ENCODE peak calls at places on chromosomes 11 and 22, in six cellular contexts. R is K562, W is SK-N-SH, D is H1, N is HepG2, G is GM12878. V is an unnamed sample.

GRCh38 chr11:6332066-6332465 is 11.8 kb upstream of the CAVIN3 start:
- DNase-seq in D (no peak), N (no peak), G (no peak), W (no peak), R (no peak), V (no peak)

GRCh38 chr11:129115652-129116585 is 76.2 kb downstream of the ARHGAP32 start:
- DNase-seq in D (no peak), G (no peak), W (no peak), N (peak; percentile 88), R (no peak), V (no peak)

GRCh38 chr11:10641314-10642206 is 52.0 kb downstream of the IRAG1 start:
- DNase-seq in R (no peak), D (no peak), G (peak; percentile 62), N (no peak), W (no peak), V (peak; percentile 76)

GRCh38 chr11:116931206-116931953 is 94.0 kb upstream of the APOA1 start:
- DNase-seq in G (no peak), W (no peak), D (no peak), N (no peak), R (no peak), V (no peak)

GRCh38 chr11:91922846-91923245 is 301.8 kb upstream of the FAT3 start:
- DNase-seq in W (peak; percentile 61), D (no peak), R (no peak), G (no peak), N (no peak), V (no peak)

GRCh38 chr11:108929241-108929640 is 264.4 kb downstream of the DDX10 start:
- DNase-seq in R (no peak), W (no peak), D (no peak), N (peak; percentile 19), G (no peak), V (no peak)

GRCh38 chr11:68649851-68650555 is 34.3 kb upstream of the GAL start:
- DNase-seq in N (no peak), R (no peak), D (no peak), G (no peak), W (no peak), V (no peak)

GRCh38 chr11:126138636-126139540 is 72.6 kb downstream of the RPUSD4 start:
- DNase-seq in R (no peak), W (no peak), N (no peak), D (no peak), G (no peak), V (no peak)

GRCh38 chr11:85088286-85088685 is 538.9 kb downstream of the DLG2 start:
- DNase-seq in G (no peak), W (no peak), D (no peak), R (no peak), N (no peak), V (no peak)

GRCh38 chr11:29448246-29448877 is 568.5 kb downstream of the KCNA4 start:
- DNase-seq in R (no peak), D (no peak), N (no peak), G (no peak), W (no peak), V (no peak)

GRCh38 chr11:58999291-58999680 is 60.0 kb downstream of the GLYATL1 start:
- DNase-seq in G (no peak), R (no peak), D (no peak), N (no peak), W (no peak), V (peak; percentile 11)

GRCh38 chr22:26707581-26707980 is 50.2 kb downstream of the MIAT start:
- DNase-seq in G (no peak), R (no peak), D (no peak), N (no peak), W (no peak), V (no peak)

GRCh38 chr11:63667993-63668392 is 3.2 kb downstream of the ATL3 start:
- DNase-seq in N (no peak), D (no peak), W (no peak), G (no peak), R (no peak), V (no peak)

GRCh38 chr22:30541979-30542810 is 4.3 kb downstream of the SEC14L6 start:
- DNase-seq in R (peak; percentile 32), N (no peak), D (no peak), W (no peak), G (no peak), V (no peak)

GRCh38 chr11:64101461-64101860 is 64.5 kb downstream of the MACROD1 start:
- DNase-seq in G (no peak), R (no peak), W (no peak), D (no peak), N (no peak), V (no peak)

GRCh38 chr11:27902981-27903624 is 202.8 kb upstream of the BDNF start:
- DNase-seq in W (no peak), N (no peak), G (no peak), D (no peak), R (no peak), V (no peak)

GRCh38 chr22:35611200-35611890 is 5.8 kb downstream of the MB start:
- DNase-seq in N (no peak), D (no peak), R (no peak), W (no peak), G (no peak), V (no peak)

GRCh38 chr22:43853328-43853931 is 8.9 kb downstream of the SULT4A1 start:
- DNase-seq in W (no peak), R (no peak), G (no peak), D (no peak), N (no peak), V (no peak)
- TF ChIP-seq GABPA in W (no peak), R (no peak), G (no peak), D (no peak), N (no peak), V (no peak)

GRCh38 chr11:20355221-20356219 is 8.0 kb upstream of the HTATIP2 start:
- DNase-seq in R (peak; percentile 59), W (peak; percentile 56), N (peak; percentile 78), D (no peak), G (no peak), V (peak; percentile 31)

GRCh38 chr11:20357150-20357549 is 6.4 kb upstream of the HTATIP2 start:
- DNase-seq in R (no peak), N (no peak), D (no peak), W (no peak), G (no peak), V (no peak)

GRCh38 chr11:20353829-20354434 is 9.6 kb upstream of the HTATIP2 start:
- DNase-seq in R (peak; percentile 49), N (peak; percentile 46), W (peak; percentile 67), G (no peak), D (no peak), V (no peak)

GRCh38 chr11:20351870-20352269 is 11.6 kb upstream of the HTATIP2 start:
- DNase-seq in R (no peak), W (no peak), D (no peak), N (no peak), G (no peak), V (no peak)

DNA sequence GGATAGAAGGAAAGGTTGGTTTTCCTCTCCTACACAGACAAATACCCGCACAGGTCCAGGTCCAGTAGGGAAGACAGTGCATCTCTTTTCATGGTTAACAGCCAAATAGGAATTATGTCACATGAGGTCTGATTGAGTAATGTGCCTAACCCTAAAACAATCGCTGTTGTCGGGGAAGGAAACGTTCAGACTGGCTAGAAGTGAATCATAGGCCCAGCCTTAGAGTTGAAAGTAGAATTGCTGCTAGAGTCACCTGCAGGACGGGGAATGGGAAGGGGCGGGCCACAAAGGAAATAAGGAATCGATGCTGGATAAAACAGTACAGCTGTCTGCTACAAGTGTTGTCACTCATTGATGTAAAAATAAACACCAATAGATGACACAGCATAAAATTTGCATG is 12.4 kb upstream of the HTATIP2 start:
- DNase-seq in N (no peak), W (no peak), R (no peak), D (no peak), G (no peak), V (no peak)
- TF ChIP-seq CTCF in N (no peak), W (no peak), R (no peak), D (no peak), G (no peak), V (no peak)

GRCh38 chr11:61834278-61835004 is 6.3 kb downstream of the FADS2 start:
- DNase-seq in R (peak; percentile 93), D (no peak), W (peak; percentile 27), G (peak; percentile 87), N (no peak), V (peak; percentile 53)

GRCh38 chr11:61832207-61832606 is 4.1 kb downstream of the FADS2 start:
- DNase-seq in D (no peak), W (no peak), N (no peak), G (no peak), R (no peak), V (no peak)

GRCh38 chr11:61833478-61833877 is 5.4 kb downstream of the FADS2 start:
- DNase-seq in D (no peak), R (no peak), W (no peak), G (no peak), N (no peak), V (no peak)

GRCh38 chr11:61832758-61833157 is 4.7 kb downstream of the FADS2 start:
- DNase-seq in D (no peak), G (no peak), N (no peak), W (no peak), R (no peak), V (no peak)

DNA sequence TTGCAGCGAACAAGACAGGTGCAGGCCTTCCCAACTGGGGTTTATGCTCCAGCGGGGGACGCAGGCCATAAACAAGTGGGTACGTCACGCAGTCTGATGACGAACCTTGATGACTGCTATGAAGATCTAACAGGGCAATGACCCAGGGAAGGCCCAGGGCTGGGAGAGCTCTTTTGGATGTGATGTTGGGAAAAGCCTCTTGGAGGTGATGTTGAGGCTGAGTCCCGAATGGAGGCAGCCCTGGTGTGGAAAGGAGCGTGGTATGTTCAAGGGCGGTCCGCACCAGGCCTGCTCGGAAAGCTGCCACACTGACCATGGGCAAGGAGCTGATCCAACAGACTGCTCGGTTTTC is 5.8 kb downstream of the FADS2 start:
- DNase-seq in G (no peak), R (no peak), N (no peak), D (no peak), W (no peak), V (no peak)
- H3K4me3 ChIP-seq in G (peak overlapping the region; percentile 33), R (no peak overlapping the region), N (no peak overlapping the region), D (no peak overlapping the region), W (no peak overlapping the region), V (no peak overlapping the region)

GRCh38 chr11:60165946-60166345 is 16.9 kb downstream of the MS4A6A start:
- DNase-seq in N (no peak), D (no peak), W (no peak), G (no peak), R (no peak), V (no peak)
- TF ChIP-seq GABPA in N (no peak), D (no peak), W (no peak), G (no peak), R (no peak), V (no peak)